ENCODE peak calls at places on chromosomes 12 and 14, in nine cellular contexts. Y, T, R, B, L, C, S, V and P are unnamed samples.

GRCh38 chr12:98745578-98746391 is 100.7 kb downstream of the APAF1 start:
- DNase-seq in B (no peak), V (no peak), C (no peak), Y (peak), L (peak), S (no peak), T (no peak), R (peak), P (peak)

GRCh38 chr14:36817071-36817930 is 155.6 kb downstream of the PAX9 start:
- DNase-seq in B (no peak), Y (no peak), L (no peak), C (no peak), T (no peak), R (no peak), S (no peak), V (no peak), P (no peak)

GRCh38 chr12:75842119-75842518 is 189.5 kb downstream of the PHLDA1 start:
- DNase-seq in Y (no peak), V (no peak), C (no peak), T (peak), R (no peak), S (no peak), L (no peak), B (no peak), P (no peak)

GRCh38 chr12:106605254-106605653 is 22.4 kb downstream of the RFX4 start:
- DNase-seq in S (no peak), C (no peak), L (no peak), B (no peak), R (no peak), V (no peak), Y (no peak), T (no peak), P (no peak)

GRCh38 chr12:124740691-124741137 is 123.0 kb downstream of the SCARB1 start:
- DNase-seq in C (no peak), T (peak), B (peak), S (peak), Y (no peak), R (peak), L (peak), V (no peak), P (peak)

GRCh38 chr14:56181666-56182065 is 63.5 kb downstream of the PELI2 start:
- DNase-seq in L (peak), B (no peak), V (no peak), C (no peak), T (no peak), R (no peak), S (no peak), Y (no peak), P (no peak)

GRCh38 chr14:94673781-94674231 is 61.6 kb downstream of the SERPINA3 start:
- DNase-seq in T (peak), C (no peak), S (no peak), V (no peak), L (no peak), B (no peak), Y (no peak), R (no peak), P (no peak)

GRCh38 chr14:95291859-95292542 is 27.7 kb downstream of the CLMN start:
- DNase-seq in S (peak), Y (peak), T (peak), V (peak), B (peak), C (no peak), R (peak), L (peak), P (peak)

DNA sequence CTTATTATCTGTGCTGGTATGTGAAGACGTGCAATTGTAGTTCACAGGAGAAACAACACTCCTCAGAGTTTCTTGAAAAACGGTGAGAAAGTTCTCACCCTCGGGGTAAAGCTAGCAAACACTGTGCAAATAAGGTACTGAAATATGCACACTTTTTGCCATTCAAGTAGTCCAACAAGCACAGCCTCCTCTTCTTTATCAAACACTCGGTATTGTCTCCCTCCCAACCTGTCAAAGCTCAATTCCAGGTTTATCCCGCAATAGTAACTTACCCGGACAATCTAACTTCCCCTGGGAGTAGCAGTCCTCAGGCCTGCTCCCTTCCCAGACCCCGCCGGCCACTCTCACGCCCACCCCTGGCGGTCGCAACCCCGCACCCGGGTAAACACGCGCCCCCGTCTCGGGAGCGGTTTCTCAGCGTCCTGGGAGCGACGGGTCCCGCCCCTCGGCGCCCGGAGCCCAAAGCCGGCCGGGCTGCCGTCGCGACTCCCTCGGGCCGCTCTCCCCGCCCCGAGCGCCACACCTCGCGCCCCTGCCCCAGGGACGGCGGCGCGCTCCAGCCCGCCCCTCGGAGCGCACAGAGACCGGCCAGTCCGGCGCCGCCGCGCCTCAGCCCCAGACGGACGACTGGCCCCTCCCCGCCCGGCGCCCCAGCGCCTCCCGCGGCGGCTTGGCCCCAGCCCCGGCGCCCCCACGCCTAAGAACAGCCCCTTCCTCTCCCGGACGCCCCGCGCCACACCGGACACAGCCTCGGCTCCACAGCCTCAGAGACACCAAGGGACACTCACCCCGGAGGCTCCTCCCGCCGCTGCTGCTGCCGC is 594 bp downstream of the BTBD7 start:
- DNase-seq in Y (peak), B (peak), L (peak), T (peak), S (peak), C (no peak), V (peak), R (peak), P (peak)
- TF ChIP-seq CTCF in Y (peak), B (no peak), L (no peak), T (no peak), S (no peak), C (peak), V (no peak), R (no peak), P (no peak)

DNA sequence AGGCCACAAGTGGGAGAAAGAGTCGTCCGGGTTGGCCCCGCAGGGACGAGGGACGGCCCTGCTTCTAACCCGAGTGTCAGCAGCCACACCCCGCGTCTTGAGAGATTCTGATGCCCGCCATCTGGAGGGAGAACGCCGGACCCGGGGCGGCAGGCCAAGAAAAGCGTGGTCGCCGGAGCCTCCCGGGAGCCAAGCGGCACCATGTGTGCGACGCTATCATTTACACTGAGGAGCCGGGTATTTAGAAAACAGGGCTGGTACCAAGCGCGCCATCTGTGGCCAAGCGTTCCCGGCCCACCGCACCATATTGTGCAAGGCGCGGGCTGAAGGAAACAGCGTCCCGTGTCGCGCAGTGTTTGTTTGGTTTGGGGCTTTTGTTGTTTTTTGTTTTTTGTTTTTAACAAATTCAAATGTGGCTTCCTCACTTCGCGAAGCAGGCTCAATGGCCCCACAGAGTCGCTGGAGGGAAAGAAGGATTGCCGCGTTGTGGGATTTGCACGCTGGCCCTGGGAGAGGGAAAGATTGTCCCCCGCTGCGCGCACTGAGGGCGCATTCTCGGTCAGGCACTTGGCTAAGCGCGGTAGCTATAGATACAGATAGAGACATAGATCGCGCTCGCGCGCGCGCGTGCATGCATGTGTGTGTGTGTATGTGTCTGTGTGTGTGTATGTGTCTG is 153.8 kb downstream of the BCL11B start:
- DNase-seq in Y (peak), C (no peak), B (no peak), L (no peak), R (no peak), S (no peak), V (peak), T (no peak), P (peak)
- TF ChIP-seq CTCF in Y (no peak), C (no peak), B (no peak), L (no peak), R (no peak), S (no peak), V (peak), T (no peak), P (no peak)

GRCh38 chr14:93018401-93018800 is 95.5 kb downstream of the CHGA start:
- DNase-seq in Y (no peak), V (no peak), R (no peak), C (no peak), S (no peak), T (no peak), B (no peak), L (no peak), P (no peak)
- TF ChIP-seq CTCF in Y (no peak), V (no peak), R (no peak), C (no peak), S (no peak), T (no peak), B (no peak), L (no peak), P (no peak)

GRCh38 chr14:65824978-65825299 is 412.4 kb downstream of the FUT8 start:
- DNase-seq in S (no peak), Y (no peak), V (no peak), B (no peak), L (no peak), C (no peak), T (no peak), R (no peak), P (no peak)
- TF ChIP-seq CTCF in S (no peak), Y (no peak), V (no peak), B (no peak), L (no peak), C (no peak), T (no peak), R (no peak), P (peak)

DNA sequence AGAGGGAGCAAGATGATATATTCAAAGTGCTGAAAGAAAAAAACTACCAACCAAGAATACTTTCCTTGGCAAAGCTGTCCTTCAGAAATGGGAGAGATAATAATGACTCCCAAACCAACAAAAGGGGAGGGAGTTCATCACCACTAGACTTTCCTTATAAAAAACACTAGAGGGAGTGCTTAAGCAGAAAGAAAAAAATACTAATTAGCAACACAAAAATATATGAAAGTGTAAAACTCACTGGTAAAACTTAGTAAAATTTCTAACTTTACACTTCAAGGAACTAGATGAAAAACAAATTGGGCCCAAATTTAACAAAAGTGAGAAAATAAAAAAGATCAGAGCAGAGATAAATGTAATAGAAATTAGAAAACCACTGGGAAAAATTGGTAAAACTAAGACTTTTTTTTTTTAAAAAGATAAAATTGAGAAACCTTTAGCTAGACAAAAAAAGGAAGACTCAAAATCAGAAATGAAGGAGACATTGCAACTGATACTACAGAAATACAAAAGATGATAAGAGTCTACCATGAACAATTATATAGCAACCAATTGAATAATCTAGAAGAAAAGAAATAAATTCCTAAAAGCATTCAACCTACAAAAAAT is 60.4 kb upstream of the FAR2 start:
- DNase-seq in B (no peak), L (no peak), R (peak), V (peak), Y (peak), S (peak), T (no peak), C (no peak), P (no peak)
- TF ChIP-seq CTCF in B (no peak), L (peak), R (peak), V (peak), Y (peak), S (peak), T (peak), C (no peak), P (peak)

DNA sequence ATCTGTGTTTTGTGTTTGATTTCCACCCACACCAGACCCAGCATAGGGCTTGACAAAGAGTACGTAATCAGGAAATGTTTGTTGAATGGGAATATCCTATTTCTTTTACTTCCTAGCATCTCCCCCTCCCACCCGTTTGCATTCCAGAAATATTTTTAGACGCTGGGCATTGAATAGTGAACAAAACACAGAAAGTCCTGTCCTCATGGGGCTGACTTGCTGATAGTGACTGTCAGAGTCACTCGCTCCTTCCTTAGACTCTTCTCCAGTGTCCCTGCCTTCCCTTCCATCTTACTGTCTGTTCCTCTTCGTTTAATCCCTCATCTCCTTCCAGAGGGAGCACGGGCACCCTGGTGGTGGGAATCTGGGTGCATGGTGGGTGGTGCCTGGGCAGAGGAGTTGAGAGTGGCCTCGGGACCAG is 53.6 kb downstream of the SLC25A47 start:
- DNase-seq in S (peak), L (peak), T (no peak), C (no peak), V (peak), Y (no peak), R (no peak), B (no peak), P (no peak)
- TF ChIP-seq CTCF in S (peak), L (no peak), T (no peak), C (peak), V (no peak), Y (peak), R (no peak), B (no peak), P (no peak)

DNA sequence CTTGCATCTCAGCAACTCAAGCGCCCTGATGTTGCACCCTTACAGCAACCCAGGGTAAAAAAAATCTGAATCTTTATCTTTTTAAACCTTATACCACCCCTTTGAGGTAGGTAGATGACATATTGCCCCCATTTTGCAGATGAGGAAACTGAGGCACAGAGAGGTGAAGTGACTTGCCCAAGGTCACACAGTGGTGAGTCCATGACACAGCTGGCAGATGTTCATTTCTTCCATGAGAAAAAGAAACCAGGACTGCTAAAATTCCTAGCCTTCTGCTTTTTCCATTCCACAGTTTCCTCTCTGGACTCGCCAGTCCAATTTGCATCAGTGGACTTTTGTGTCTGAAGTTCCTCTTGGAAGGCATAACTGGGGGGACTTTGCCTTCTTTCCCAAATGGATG is 79.3 kb downstream of the IGF1 start:
- DNase-seq in V (no peak), Y (no peak), B (no peak), C (no peak), L (no peak), S (no peak), T (no peak), R (no peak), P (no peak)
- TF ChIP-seq CTCF in V (no peak), Y (no peak), B (no peak), C (no peak), L (no peak), S (no peak), T (no peak), R (no peak), P (no peak)